ENCODE peak calls at places on chromosomes 12 and 14, in ten cellular contexts. Z is NCI-H1105; X is iPS-NIHi11; O is effector memory CD8-positive, alpha-beta T cell; V is RWPE1; S is activated naive CD4-positive, alpha-beta T cell; J is stimulated activated CD8-positive, alpha-beta memory T cell treated with anti-CD3 and anti-CD28 coated beads, Interleukin-4, amount 100 ng/mL, for 24 hours; M is AG04450; E is ACHN; T is NCI-H524. P is an unnamed sample.

GRCh38 chr12:128844031-128844635 is 9.1 kb upstream of the GLT1D1 start:
- DNase-seq in Z (no peak), X (peak), O (no peak), V (no peak), S (no peak), J (no peak), M (no peak), E (no peak), T (peak), P (peak)

GRCh38 chr14:104687601-104688504 is 1.6 kb upstream of the INF2 start:
- DNase-seq in Z (peak), X (peak), O (no peak), V (peak), S (no peak), J (no peak), M (no peak), E (peak), T (peak), P (no peak)

GRCh38 chr12:110254971-110255540 is 26.0 kb upstream of the ATP2A2 start:
- DNase-seq in Z (no peak), X (no peak), O (no peak), V (no peak), S (no peak), J (no peak), M (no peak), E (no peak), T (no peak), P (no peak)

GRCh38 chr12:116880817-116881324 is 370 bp downstream of the HRK start:
- DNase-seq in Z (peak), X (no peak), O (no peak), V (no peak), S (no peak), J (peak), M (no peak), E (peak), T (peak), P (no peak)

GRCh38 chr14:22143360-22143759 is 445.7 kb downstream of the DAD1 start:
- DNase-seq in Z (no peak), X (no peak), O (no peak), V (peak), S (no peak), J (no peak), M (no peak), E (no peak), T (no peak), P (no peak)

GRCh38 chr14:103401223-103402214 is 16.3 kb downstream of the MARK3 start:
- DNase-seq in Z (no peak), X (no peak), O (no peak), V (peak), S (no peak), J (no peak), M (peak), E (peak), T (no peak), P (no peak)

GRCh38 chr12:128801879-128802391 is 21.8 kb downstream of the SLC15A4 start:
- DNase-seq in Z (no peak), X (no peak), O (no peak), V (no peak), S (no peak), J (no peak), M (no peak), E (peak), T (no peak), P (no peak)

GRCh38 chr12:113230315-113231274 is 9.3 kb downstream of the TPCN1 start:
- DNase-seq in Z (no peak), X (no peak), O (no peak), V (no peak), S (no peak), J (no peak), M (no peak), E (no peak), T (no peak), P (no peak)

GRCh38 chr12:132393991-132394949 is 64.9 kb upstream of the GALNT9 start:
- DNase-seq in Z (no peak), X (no peak), O (no peak), V (no peak), S (no peak), J (no peak), M (no peak), E (peak), T (no peak), P (no peak)